ENCODE peak calls at places on chromosome 20, in four cellular contexts. One of them, this sample, is unnamed.
A peak's percentile ranks its signal among the peaks of the same experiment; 100 is the strongest.

GRCh38 chr20:15596220-15596875 is 976.9 kb downstream of the KIF16B start:
- DNase-seq in prostate gland: no peak
- DNase-seq in psoas muscle: no peak
- DNase-seq in body of pancreas: no peak
- DNase-seq in this sample: peak; percentile 40

GRCh38 chr20:34541264-34541901 is 17.1 kb upstream of the MAP1LC3A start:
- DNase-seq in prostate gland: no peak
- DNase-seq in psoas muscle: no peak
- DNase-seq in body of pancreas: no peak
- DNase-seq in this sample: no peak

GRCh38 chr20:34703061-34703572 is 1.0 kb upstream of the TP53INP2 start:
- DNase-seq in prostate gland: no peak
- DNase-seq in psoas muscle: no peak
- DNase-seq in body of pancreas: no peak
- DNase-seq in this sample: no peak

GRCh38 chr20:30593572-30593971 is 663.9 kb upstream of the DEFB115 start:
- DNase-seq in prostate gland: no peak
- DNase-seq in psoas muscle: no peak
- DNase-seq in body of pancreas: no peak
- DNase-seq in this sample: no peak

GRCh38 chr20:38334016-38334415 is 12.3 kb upstream of the LBP start:
- DNase-seq in prostate gland: no peak
- DNase-seq in psoas muscle: no peak
- DNase-seq in body of pancreas: no peak
- DNase-seq in this sample: no peak

GRCh38 chr20:59940956-59941294 is 736 bp downstream of the FAM217B start:
- DNase-seq in prostate gland: no peak
- DNase-seq in psoas muscle: no peak
- DNase-seq in body of pancreas: no peak
- DNase-seq in this sample: no peak

GRCh38 chr20:25544316-25544715 is 41.0 kb downstream of the NINL start:
- DNase-seq in prostate gland: no peak
- DNase-seq in psoas muscle: no peak
- DNase-seq in body of pancreas: no peak
- DNase-seq in this sample: no peak

GRCh38 chr20:44031001-44031574 is 116.4 kb downstream of the TOX2 start:
- DNase-seq in prostate gland: no peak
- DNase-seq in psoas muscle: no peak
- DNase-seq in body of pancreas: no peak
- DNase-seq in this sample: no peak

DNA sequence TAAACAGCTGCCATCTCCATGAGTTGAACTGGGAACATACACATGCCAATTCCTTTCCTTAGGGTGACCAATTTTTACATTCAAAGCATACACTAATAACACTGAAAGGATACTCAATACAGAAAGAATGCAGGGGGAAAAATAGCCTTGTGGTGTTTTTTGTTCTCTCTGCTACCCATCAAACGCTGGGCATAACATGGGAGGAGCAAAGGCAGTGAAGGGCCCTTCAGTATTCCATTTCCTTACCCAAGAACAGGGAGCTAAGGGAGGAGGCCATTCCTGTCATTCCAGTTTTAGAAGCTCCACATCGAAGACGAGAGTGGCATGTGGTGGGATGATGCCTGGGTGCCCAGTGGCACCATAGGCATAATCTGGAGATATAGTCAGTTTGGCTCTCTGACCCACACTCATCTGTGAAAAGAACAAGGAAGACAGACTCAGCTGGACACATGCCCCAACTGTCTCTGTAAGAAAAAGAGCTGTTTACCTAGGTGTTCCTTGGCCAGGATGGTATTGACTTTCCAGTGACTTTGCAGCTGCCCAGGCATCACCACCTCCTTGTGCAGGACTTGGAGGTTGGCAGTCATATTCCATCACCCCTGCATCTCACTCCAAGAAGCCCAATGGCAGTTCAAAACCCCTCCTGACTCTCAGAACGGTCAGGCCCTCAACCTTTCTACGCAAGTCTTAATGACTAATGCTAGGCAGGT is 20.9 kb downstream of the FKBP1A start:
- DNase-seq in prostate gland: peak; percentile 70
- DNase-seq in psoas muscle: no peak
- DNase-seq in body of pancreas: no peak
- DNase-seq in this sample: no peak
- H3K4me1 ChIP-seq in prostate gland: peaks cover 16% of the 10 kb centered on the region
- H3K4me1 ChIP-seq in psoas muscle: peaks cover 54% of the 10 kb centered on the region
- H3K4me1 ChIP-seq in body of pancreas: peaks cover 16% of the 10 kb centered on the region
- H3K4me1 ChIP-seq in this sample: peaks cover 23% of the 10 kb centered on the region

DNA sequence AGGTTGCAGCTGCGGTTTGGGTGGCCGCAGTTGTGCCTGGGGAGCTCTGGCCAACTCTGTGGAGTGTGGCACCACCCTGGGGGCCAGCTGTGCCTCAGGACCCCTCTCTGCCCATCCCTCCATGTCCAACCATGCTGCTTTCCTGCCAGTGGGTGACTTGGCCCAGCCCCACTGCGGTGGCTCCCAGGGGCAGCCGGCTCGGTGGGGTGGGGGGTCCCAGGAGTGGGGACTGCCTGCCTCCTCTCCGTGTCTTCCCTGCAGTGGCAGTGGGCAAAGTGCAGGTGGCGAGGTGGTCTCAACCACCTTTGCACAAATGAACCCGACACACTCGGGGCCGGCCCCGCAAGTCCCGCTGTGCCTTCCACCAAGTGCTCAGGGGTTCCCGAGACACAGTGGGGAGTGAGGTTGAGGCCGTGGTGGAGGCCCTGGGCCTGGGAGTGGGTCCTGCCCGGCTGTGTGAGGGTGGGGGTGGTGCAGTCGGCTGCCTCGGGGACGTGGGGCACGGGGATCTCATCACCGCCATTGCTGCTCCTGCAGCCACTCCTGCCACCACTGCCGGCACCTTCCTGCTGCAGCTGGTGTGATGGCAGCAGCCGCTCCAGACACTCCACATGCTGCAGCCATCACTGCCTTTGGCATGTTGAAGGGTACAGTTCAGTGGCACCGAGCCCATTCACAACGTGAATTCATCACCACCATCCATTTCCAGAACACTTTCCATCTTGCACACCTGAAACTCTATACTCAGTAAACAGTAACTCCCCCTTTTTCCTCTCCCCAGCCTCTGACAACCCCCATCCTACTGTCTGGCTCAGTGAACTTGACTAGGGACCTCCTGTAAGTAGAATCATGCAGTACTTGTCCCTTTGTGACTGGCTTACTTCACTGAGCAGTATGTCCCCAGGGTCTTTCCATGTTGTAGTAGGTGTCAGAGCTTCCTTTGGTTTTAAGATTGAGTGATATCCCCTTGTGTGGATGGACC is 10.7 kb upstream of the SLCO4A1 start:
- DNase-seq in prostate gland: no peak
- DNase-seq in psoas muscle: no peak
- DNase-seq in body of pancreas: no peak
- DNase-seq in this sample: no peak
- H3K4me1 ChIP-seq in prostate gland: no peaks in the 10 kb centered on the region
- H3K4me1 ChIP-seq in psoas muscle: no peaks in the 10 kb centered on the region
- H3K4me1 ChIP-seq in body of pancreas: peaks cover 5% of the 10 kb centered on the region
- H3K4me1 ChIP-seq in this sample: peaks cover 27% of the 10 kb centered on the region

DNA sequence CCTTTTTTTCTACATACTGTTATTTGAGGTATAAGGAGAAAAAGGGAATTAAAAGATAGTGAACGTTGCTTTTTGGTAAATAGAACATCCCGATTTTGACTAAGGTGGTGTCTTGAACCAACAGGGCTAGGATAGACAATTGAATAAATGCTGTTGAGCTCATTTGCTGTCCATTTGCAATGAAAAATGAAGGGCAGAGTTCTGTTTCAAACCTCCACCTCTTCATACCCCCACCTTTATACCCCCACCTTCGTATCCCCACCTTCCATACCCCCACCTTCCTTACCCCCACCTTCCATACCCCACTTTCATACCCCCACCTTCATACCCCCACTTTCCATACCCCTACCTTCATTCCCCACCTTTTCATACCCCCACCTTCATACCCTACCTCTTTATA is 93.4 kb upstream of the NAA20 start:
- DNase-seq in prostate gland: no peak
- DNase-seq in psoas muscle: no peak
- DNase-seq in body of pancreas: no peak
- DNase-seq in this sample: no peak
- H3K4me1 ChIP-seq in prostate gland: no peaks in the 10 kb centered on the region
- H3K4me1 ChIP-seq in psoas muscle: peaks cover 49% of the 10 kb centered on the region
- H3K4me1 ChIP-seq in body of pancreas: peaks cover 10% of the 10 kb centered on the region
- H3K4me1 ChIP-seq in this sample: peaks cover 15% of the 10 kb centered on the region

DNA sequence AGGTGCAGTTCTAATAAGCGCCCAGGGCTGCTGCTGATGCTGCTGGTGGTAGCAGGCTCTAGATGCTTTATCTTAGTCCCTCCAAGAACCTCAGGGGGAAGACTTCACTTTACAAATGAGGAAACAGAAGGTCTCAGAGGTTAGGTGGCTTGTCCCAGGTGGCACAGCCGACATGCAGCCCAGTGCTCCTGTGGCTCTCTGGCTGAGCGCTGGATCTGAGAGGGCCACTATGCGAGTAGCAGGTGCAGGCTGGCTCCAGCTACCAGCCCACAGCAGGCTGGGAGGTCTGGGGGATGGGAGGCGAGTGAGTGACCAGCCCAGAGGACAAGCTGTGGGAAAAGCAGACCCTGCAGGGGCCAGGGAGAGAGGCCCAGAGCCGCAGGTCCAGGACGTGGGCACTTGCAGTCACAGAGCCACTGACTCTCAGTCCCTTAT is 90.9 kb downstream of the PRND start:
- DNase-seq in prostate gland: no peak
- DNase-seq in psoas muscle: no peak
- DNase-seq in body of pancreas: no peak
- DNase-seq in this sample: no peak
- H3K4me1 ChIP-seq in prostate gland: no peaks in the 10 kb centered on the region
- H3K4me1 ChIP-seq in psoas muscle: no peaks in the 10 kb centered on the region
- H3K4me1 ChIP-seq in body of pancreas: peaks cover 5% of the 10 kb centered on the region
- H3K4me1 ChIP-seq in this sample: peaks cover 26% of the 10 kb centered on the region

GRCh38 chr20:17664025-17664638 is 17.9 kb downstream of the RRBP1 start:
- DNase-seq in prostate gland: no peak
- DNase-seq in psoas muscle: no peak
- DNase-seq in body of pancreas: no peak
- DNase-seq in this sample: no peak

GRCh38 chr20:17663040-17663399 is 19.0 kb downstream of the RRBP1 start:
- DNase-seq in prostate gland: no peak
- DNase-seq in psoas muscle: no peak
- DNase-seq in body of pancreas: no peak
- DNase-seq in this sample: no peak

GRCh38 chr20:17662333-17663039 is 19.6 kb downstream of the RRBP1 start:
- DNase-seq in prostate gland: no peak
- DNase-seq in psoas muscle: no peak
- DNase-seq in body of pancreas: peak; percentile 73
- DNase-seq in this sample: no peak

GRCh38 chr20:17661121-17661744 is 20.8 kb downstream of the RRBP1 start:
- DNase-seq in prostate gland: no peak
- DNase-seq in psoas muscle: no peak
- DNase-seq in body of pancreas: peak; percentile 7
- DNase-seq in this sample: no peak

DNA sequence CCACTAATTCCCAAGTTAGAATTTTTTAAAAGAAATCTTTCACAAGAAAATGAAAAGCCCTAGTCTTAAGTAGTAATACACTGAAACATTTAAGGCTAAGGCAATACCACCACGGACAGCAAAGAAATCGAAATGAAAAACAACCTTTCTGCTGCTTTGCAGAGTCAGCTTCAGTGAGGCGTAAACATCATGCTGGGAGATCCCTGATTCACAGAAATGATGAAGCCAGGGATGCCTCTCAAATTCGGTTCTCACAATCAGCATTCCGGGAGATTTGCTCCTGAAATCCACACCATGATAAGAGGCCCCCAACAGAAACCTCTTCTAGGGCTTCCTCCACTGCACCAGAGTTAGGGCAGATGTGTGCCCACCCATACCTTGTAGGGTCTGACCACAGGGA is 18.6 kb downstream of the RRBP1 start:
- DNase-seq in prostate gland: no peak
- DNase-seq in psoas muscle: no peak
- DNase-seq in body of pancreas: no peak
- DNase-seq in this sample: no peak
- H3K4me1 ChIP-seq in prostate gland: no peaks in the 10 kb centered on the region
- H3K4me1 ChIP-seq in psoas muscle: peaks cover 6% of the 10 kb centered on the region
- H3K4me1 ChIP-seq in body of pancreas: peaks cover 92% of the 10 kb centered on the region
- H3K4me1 ChIP-seq in this sample: no peaks in the 10 kb centered on the region

GRCh38 chr20:50517817-50518154 is 7.6 kb downstream of the PTPN1 start:
- DNase-seq in prostate gland: no peak
- DNase-seq in psoas muscle: no peak
- DNase-seq in body of pancreas: no peak
- DNase-seq in this sample: no peak

GRCh38 chr20:50515471-50516106 is 5.4 kb downstream of the PTPN1 start:
- DNase-seq in prostate gland: no peak
- DNase-seq in psoas muscle: no peak
- DNase-seq in body of pancreas: no peak
- DNase-seq in this sample: no peak

GRCh38 chr20:50518270-50518721 is 8.1 kb downstream of the PTPN1 start:
- DNase-seq in prostate gland: no peak
- DNase-seq in psoas muscle: no peak
- DNase-seq in body of pancreas: no peak
- DNase-seq in this sample: no peak

GRCh38 chr20:50516180-50516934 is 6.2 kb downstream of the PTPN1 start:
- DNase-seq in prostate gland: no peak
- DNase-seq in psoas muscle: no peak
- DNase-seq in body of pancreas: no peak
- DNase-seq in this sample: no peak

GRCh38 chr20:50516935-50517816 is 7.0 kb downstream of the PTPN1 start:
- DNase-seq in prostate gland: no peak
- DNase-seq in psoas muscle: no peak
- DNase-seq in body of pancreas: no peak
- DNase-seq in this sample: no peak
- H3K4me1 ChIP-seq in prostate gland: peaks cover 16% of the 10 kb centered on the region
- H3K4me1 ChIP-seq in psoas muscle: peaks cover 96% of the 10 kb centered on the region
- H3K4me1 ChIP-seq in body of pancreas: peaks cover 20% of the 10 kb centered on the region
- H3K4me1 ChIP-seq in this sample: peaks cover 56% of the 10 kb centered on the region

GRCh38 chr20:47330933-47331708 is 25.4 kb downstream of the ZMYND8 start:
- DNase-seq in prostate gland: no peak
- DNase-seq in psoas muscle: no peak
- DNase-seq in body of pancreas: no peak
- DNase-seq in this sample: no peak
- H3K4me1 ChIP-seq in prostate gland: no peaks in the 10 kb centered on the region
- H3K4me1 ChIP-seq in psoas muscle: peaks cover 60% of the 10 kb centered on the region
- H3K4me1 ChIP-seq in body of pancreas: peaks cover 37% of the 10 kb centered on the region
- H3K4me1 ChIP-seq in this sample: peaks cover 55% of the 10 kb centered on the region

DNA sequence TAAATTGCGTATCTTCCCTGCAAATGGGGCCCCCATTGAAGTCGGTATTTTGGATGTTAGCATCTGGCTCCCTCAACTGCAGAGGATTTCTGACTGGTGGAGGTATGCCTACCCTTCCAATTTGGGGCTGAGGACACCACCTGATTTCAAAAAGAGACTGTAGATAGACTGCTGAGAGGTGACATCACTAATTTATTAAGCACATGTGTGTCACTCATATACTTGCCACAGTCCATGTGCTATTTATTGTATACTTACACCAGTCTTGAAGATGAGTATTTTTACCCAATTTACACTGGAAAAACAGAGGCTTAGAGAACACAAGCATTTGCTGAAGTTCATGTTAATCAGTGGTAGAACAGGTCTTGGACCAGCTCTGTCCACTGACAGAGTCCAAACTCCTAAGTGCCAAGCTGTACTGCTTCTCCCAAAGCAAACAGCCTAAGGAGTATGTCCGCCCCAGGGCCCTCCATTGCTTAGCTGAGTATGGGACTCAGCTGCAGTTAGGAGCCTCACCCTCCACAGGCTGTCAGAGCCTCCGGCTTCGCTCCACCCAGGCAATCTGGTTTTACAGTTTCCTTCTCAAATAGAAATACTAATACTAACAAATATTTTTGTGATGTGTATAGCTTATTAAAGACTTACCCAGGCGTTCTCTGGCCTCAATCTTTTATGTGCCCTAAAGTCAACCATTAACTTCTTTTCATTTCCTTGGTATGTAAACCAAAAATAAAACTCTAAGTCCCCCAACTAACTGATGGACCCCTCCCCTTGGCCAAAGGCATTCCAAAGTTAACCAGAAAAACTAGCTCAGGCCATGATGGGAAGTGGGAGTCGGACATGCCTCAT is 17.5 kb downstream of the RIN2 start:
- DNase-seq in prostate gland: peak; percentile 73
- DNase-seq in psoas muscle: no peak
- DNase-seq in body of pancreas: no peak
- DNase-seq in this sample: no peak
- H3K4me1 ChIP-seq in prostate gland: peaks cover 7% of the 10 kb centered on the region
- H3K4me1 ChIP-seq in psoas muscle: peaks cover 60% of the 10 kb centered on the region
- H3K4me1 ChIP-seq in body of pancreas: peaks cover 9% of the 10 kb centered on the region
- H3K4me1 ChIP-seq in this sample: peaks cover 25% of the 10 kb centered on the region